ENCODE peak calls at places on chromosomes 5 and 9, in nine cellular contexts. Q, O, E, X, G, W, N, K and U are unnamed samples.

GRCh38 chr5:65355301-65355700 is 126.4 kb downstream of the ADAMTS6 start:
- DNase-seq in O (no peak), X (no peak), Q (no peak), N (no peak), K (no peak), E (no peak), W (no peak), G (no peak), U (no peak)

GRCh38 chr5:149406203-149406978 is 27.3 kb upstream of the IL17B start:
- DNase-seq in G (no peak), Q (peak), E (no peak), N (peak), K (no peak), W (no peak), X (no peak), O (no peak), U (no peak)

GRCh38 chr5:37836173-37837100 is 3.4 kb downstream of the GDNF start:
- DNase-seq in N (peak), O (no peak), Q (no peak), X (peak), K (no peak), E (no peak), W (no peak), G (no peak), U (no peak)

GRCh38 chr5:39678533-39678932 is 253.8 kb upstream of the DAB2 start:
- DNase-seq in X (no peak), Q (no peak), E (no peak), N (no peak), G (no peak), K (no peak), O (no peak), W (no peak), U (no peak)

GRCh38 chr5:6859001-6859400 is 145.8 kb downstream of the TENT4A start:
- DNase-seq in Q (no peak), W (no peak), E (no peak), X (no peak), K (no peak), O (no peak), N (no peak), G (no peak), U (no peak)

GRCh38 chr9:469672-470040 is 255.0 kb downstream of the DOCK8 start:
- DNase-seq in G (no peak), E (no peak), O (peak), K (peak), W (no peak), X (no peak), N (no peak), Q (no peak), U (no peak)

GRCh38 chr9:91837982-91838731 is 111.9 kb downstream of the ROR2 start:
- DNase-seq in X (peak), O (no peak), W (peak), N (no peak), K (no peak), E (no peak), Q (no peak), G (no peak), U (no peak)

GRCh38 chr9:126700903-126701819 is 87.4 kb downstream of the LMX1B start:
- DNase-seq in N (no peak), E (no peak), X (no peak), O (no peak), K (no peak), W (no peak), G (no peak), Q (no peak), U (no peak)

GRCh38 chr5:1383886-1384401 is 39.0 kb upstream of the CLPTM1L start:
- DNase-seq in O (no peak), E (no peak), Q (no peak), W (no peak), G (no peak), X (no peak), K (no peak), N (no peak), U (no peak)

GRCh38 chr5:39716532-39716971 is 291.8 kb upstream of the DAB2 start:
- DNase-seq in G (no peak), W (peak), O (peak), Q (no peak), E (no peak), K (no peak), X (peak), N (peak), U (no peak)

GRCh38 chr9:84557751-84558150 is 111.8 kb upstream of the NTRK2 start:
- DNase-seq in N (no peak), G (no peak), X (no peak), W (no peak), Q (no peak), O (no peak), E (no peak), K (no peak), U (no peak)

GRCh38 chr9:77556396-77556795 is 91.7 kb downstream of the GNA14 start:
- DNase-seq in N (no peak), Q (no peak), X (no peak), O (no peak), W (no peak), E (no peak), K (no peak), G (no peak), U (no peak)

GRCh38 chr5:129746884-129747283 is 1.0 kb upstream of the MINAR2 start:
- DNase-seq in N (no peak), O (no peak), K (no peak), X (no peak), Q (no peak), E (no peak), G (no peak), W (no peak), U (no peak)

GRCh38 chr5:95723632-95724369 is 7.3 kb upstream of the RHOBTB3 start:
- DNase-seq in Q (no peak), G (no peak), O (no peak), W (no peak), N (peak), X (no peak), E (no peak), K (no peak), U (no peak)

GRCh38 chr9:5832093-5832542 is 799 bp downstream of the ERMP1 start:
- DNase-seq in G (no peak), O (peak), K (no peak), N (no peak), X (peak), W (no peak), Q (no peak), E (no peak), U (peak)

GRCh38 chr9:137278061-137278912 is 761 bp downstream of the TOR4A start:
- DNase-seq in Q (no peak), O (no peak), W (no peak), X (no peak), K (no peak), G (no peak), N (no peak), E (no peak), U (no peak)